ENCODE peak calls at places on chromosomes 7 and 10, in six cellular contexts. G, D, J, N, C and F are unnamed samples.

GRCh38 chr10:33280217-33280616 is 54.2 kb downstream of the NRP1 start:
- DNase-seq in G (no peak), D (no peak), J (no peak), N (no peak), C (no peak), F (no peak)

GRCh38 chr10:26555719-26556368 is 117.7 kb downstream of the APBB1IP start:
- DNase-seq in G (peak; percentile 85), D (no peak), J (peak; percentile 26), N (no peak), C (peak; percentile 91), F (no peak)

GRCh38 chr7:132125096-132125495 is 451.2 kb downstream of the PLXNA4 start:
- DNase-seq in G (no peak), D (no peak), J (no peak), N (no peak), C (no peak), F (no peak)

GRCh38 chr7:30434140-30434799 is 44.3 kb downstream of the NOD1 start:
- DNase-seq in G (no peak), D (no peak), J (no peak), N (peak; percentile 66), C (no peak), F (no peak)

GRCh38 chr10:813286-813685 is 118.2 kb downstream of the LARP4B start:
- DNase-seq in G (no peak), D (no peak), J (no peak), N (no peak), C (no peak), F (no peak)

GRCh38 chr7:98189559-98189958 is 21.7 kb upstream of the BHLHA15 start:
- DNase-seq in G (no peak), D (no peak), J (no peak), N (no peak), C (no peak), F (no peak)

GRCh38 chr10:23445591-23445990 is 6.7 kb downstream of the OTUD1 start:
- DNase-seq in G (no peak), D (no peak), J (no peak), N (no peak), C (no peak), F (no peak)

GRCh38 chr7:93902777-93903423 is 3.5 kb upstream of the GNGT1 start:
- DNase-seq in G (no peak), D (no peak), J (peak; percentile 85), N (peak; percentile 28), C (peak; percentile 88), F (no peak)

GRCh38 chr7:134885967-134886352 is 100.3 kb upstream of the AGBL3 start:
- DNase-seq in G (peak; percentile 14), D (no peak), J (peak; percentile 92), N (no peak), C (peak; percentile 91), F (no peak)

GRCh38 chr10:101830322-101831168 is 12.3 kb upstream of the OGA start:
- DNase-seq in G (peak; percentile 78), D (peak; percentile 84), J (peak; percentile 93), N (peak; percentile 88), C (peak; percentile 91), F (peak; percentile 96)

GRCh38 chr10:7193369-7193768 is 217.5 kb downstream of the SFMBT2 start:
- DNase-seq in G (no peak), D (peak; percentile 59), J (no peak), N (no peak), C (no peak), F (no peak)

GRCh38 chr10:15363031-15363430 is 8.1 kb downstream of the FAM171A1 start:
- DNase-seq in G (no peak), D (no peak), J (peak; percentile 48), N (no peak), C (no peak), F (no peak)

GRCh38 chr10:78203915-78204818 is 170.5 kb downstream of the RPS24 start:
- DNase-seq in G (no peak), D (no peak), J (no peak), N (no peak), C (peak; percentile 68), F (no peak)